ENCODE peak calls at places on chromosomes 6 and 20, in seven cellular contexts. One of them, this sample, is unnamed.

GRCh38 chr6:36998723-36999466 is 6.6 kb upstream of the FGD2 start:
- DNase-seq in trophoblast cell: no peak
- DNase-seq in IMR-90: no peak
- DNase-seq in H9: no peak
- DNase-seq in mesenchymal stem cell: no peak
- DNase-seq in neuronal stem cell: no peak
- DNase-seq in H1: no peak
- DNase-seq in this sample: no peak

GRCh38 chr6:41355952-41356351 is 20.5 kb downstream of the NCR2 start:
- DNase-seq in H1: peak; percentile 14
- DNase-seq in neuronal stem cell: no peak
- DNase-seq in IMR-90: no peak
- DNase-seq in mesenchymal stem cell: no peak
- DNase-seq in H9: no peak
- DNase-seq in trophoblast cell: no peak
- DNase-seq in this sample: no peak

GRCh38 chr6:106122306-106122940 is 36.3 kb downstream of the PRDM1 start:
- DNase-seq in IMR-90: no peak
- DNase-seq in H9: no peak
- DNase-seq in trophoblast cell: peak; percentile 59
- DNase-seq in mesenchymal stem cell: no peak
- DNase-seq in neuronal stem cell: no peak
- DNase-seq in H1: no peak
- DNase-seq in this sample: no peak

GRCh38 chr20:46215913-46216707 is 92.2 kb downstream of the CDH22 start:
- DNase-seq in mesenchymal stem cell: peak; percentile 77
- DNase-seq in IMR-90: peak; percentile 28
- DNase-seq in trophoblast cell: no peak
- DNase-seq in H1: peak; percentile 77
- DNase-seq in neuronal stem cell: peak; percentile 75
- DNase-seq in H9: peak; percentile 91
- DNase-seq in this sample: peak; percentile 99

GRCh38 chr20:62219992-62220665 is at the start of gene HRH3:
- DNase-seq in H9: peak; percentile 82
- DNase-seq in trophoblast cell: no peak
- DNase-seq in mesenchymal stem cell: peak; percentile 25
- DNase-seq in IMR-90: no peak
- DNase-seq in H1: peak; percentile 80
- DNase-seq in neuronal stem cell: peak; percentile 78
- DNase-seq in this sample: peak; percentile 60

GRCh38 chr20:1636621-1637020 is 16.8 kb upstream of the SIRPB1 start:
- DNase-seq in H1: no peak
- DNase-seq in IMR-90: no peak
- DNase-seq in neuronal stem cell: no peak
- DNase-seq in H9: no peak
- DNase-seq in mesenchymal stem cell: no peak
- DNase-seq in trophoblast cell: no peak
- DNase-seq in this sample: peak; percentile 46

GRCh38 chr6:57303931-57304681 is 13.3 kb upstream of the PRIM2 start:
- DNase-seq in IMR-90: no peak
- DNase-seq in trophoblast cell: no peak
- DNase-seq in mesenchymal stem cell: peak; percentile 33
- DNase-seq in neuronal stem cell: no peak
- DNase-seq in H9: no peak
- DNase-seq in H1: no peak
- DNase-seq in this sample: no peak

GRCh38 chr6:1263850-1264377 is 48.0 kb upstream of the FOXQ1 start:
- DNase-seq in H9: no peak
- DNase-seq in H1: no peak
- DNase-seq in neuronal stem cell: no peak
- DNase-seq in trophoblast cell: no peak
- DNase-seq in mesenchymal stem cell: no peak
- DNase-seq in IMR-90: no peak
- DNase-seq in this sample: no peak

GRCh38 chr6:15242937-15243614 is 2.8 kb upstream of the JARID2 start:
- DNase-seq in IMR-90: no peak
- DNase-seq in H9: peak; percentile 58
- DNase-seq in neuronal stem cell: no peak
- DNase-seq in H1: no peak
- DNase-seq in trophoblast cell: peak; percentile 82
- DNase-seq in mesenchymal stem cell: no peak
- DNase-seq in this sample: peak; percentile 77

GRCh38 chr6:2111162-2111677 is 134.2 kb downstream of the GMDS start:
- DNase-seq in H9: no peak
- DNase-seq in mesenchymal stem cell: peak; percentile 6
- DNase-seq in IMR-90: peak; percentile 89
- DNase-seq in neuronal stem cell: no peak
- DNase-seq in H1: no peak
- DNase-seq in trophoblast cell: no peak
- DNase-seq in this sample: no peak

GRCh38 chr20:25529295-25529951 is 55.9 kb downstream of the NINL start:
- DNase-seq in IMR-90: no peak
- DNase-seq in H9: no peak
- DNase-seq in neuronal stem cell: no peak
- DNase-seq in H1: no peak
- DNase-seq in trophoblast cell: no peak
- DNase-seq in mesenchymal stem cell: no peak
- DNase-seq in this sample: no peak

GRCh38 chr20:38599410-38599882 is 2.2 kb upstream of the ARHGAP40 start:
- DNase-seq in IMR-90: no peak
- DNase-seq in trophoblast cell: peak; percentile 42
- DNase-seq in H1: no peak
- DNase-seq in mesenchymal stem cell: no peak
- DNase-seq in neuronal stem cell: no peak
- DNase-seq in H9: no peak
- DNase-seq in this sample: peak; percentile 79

GRCh38 chr20:44074252-44075151 is 112.5 kb downstream of the JPH2 start:
- DNase-seq in mesenchymal stem cell: peak; percentile 63
- DNase-seq in H1: peak; percentile 33
- DNase-seq in IMR-90: peak; percentile 85
- DNase-seq in trophoblast cell: no peak
- DNase-seq in H9: no peak
- DNase-seq in neuronal stem cell: no peak
- DNase-seq in this sample: no peak

GRCh38 chr20:61450549-61450948 is 198.5 kb downstream of the CDH4 start:
- DNase-seq in trophoblast cell: no peak
- DNase-seq in mesenchymal stem cell: no peak
- DNase-seq in IMR-90: no peak
- DNase-seq in H1: no peak
- DNase-seq in neuronal stem cell: no peak
- DNase-seq in H9: no peak
- DNase-seq in this sample: no peak

GRCh38 chr6:126546771-126547170 is 206.9 kb downstream of the CENPW start:
- DNase-seq in trophoblast cell: no peak
- DNase-seq in IMR-90: peak; percentile 0
- DNase-seq in mesenchymal stem cell: no peak
- DNase-seq in H1: no peak
- DNase-seq in H9: no peak
- DNase-seq in neuronal stem cell: no peak
- DNase-seq in this sample: no peak

GRCh38 chr6:34062815-34063214 is 83.1 kb downstream of the GRM4 start:
- DNase-seq in H9: no peak
- DNase-seq in H1: peak; percentile 64
- DNase-seq in trophoblast cell: no peak
- DNase-seq in neuronal stem cell: no peak
- DNase-seq in IMR-90: no peak
- DNase-seq in mesenchymal stem cell: no peak
- DNase-seq in this sample: peak; percentile 22

GRCh38 chr6:136792066-136792944 is at the start of gene MAP3K5:
- DNase-seq in H9: peak; percentile 79
- DNase-seq in mesenchymal stem cell: peak; percentile 85
- DNase-seq in neuronal stem cell: peak; percentile 50
- DNase-seq in IMR-90: peak; percentile 72
- DNase-seq in trophoblast cell: peak; percentile 86
- DNase-seq in H1: peak; percentile 67
- DNase-seq in this sample: peak; percentile 80

GRCh38 chr6:140538926-140539325 is 1164.5 kb upstream of the CITED2 start:
- DNase-seq in IMR-90: peak; percentile 19
- DNase-seq in mesenchymal stem cell: no peak
- DNase-seq in neuronal stem cell: no peak
- DNase-seq in H1: no peak
- DNase-seq in trophoblast cell: peak; percentile 3
- DNase-seq in H9: no peak
- DNase-seq in this sample: peak; percentile 37

GRCh38 chr20:62938105-62938888 is at the start of gene GID8:
- DNase-seq in neuronal stem cell: no peak
- DNase-seq in mesenchymal stem cell: peak; percentile 74
- DNase-seq in IMR-90: peak; percentile 33
- DNase-seq in H9: no peak
- DNase-seq in trophoblast cell: peak; percentile 51
- DNase-seq in H1: no peak
- DNase-seq in this sample: no peak

GRCh38 chr6:73830119-73830518 is 134.1 kb downstream of the CD109 start:
- DNase-seq in trophoblast cell: no peak
- DNase-seq in mesenchymal stem cell: no peak
- DNase-seq in neuronal stem cell: no peak
- DNase-seq in IMR-90: no peak
- DNase-seq in H9: no peak
- DNase-seq in H1: no peak
- DNase-seq in this sample: no peak

GRCh38 chr6:4460595-4461475 is 315.4 kb upstream of the CDYL start:
- DNase-seq in trophoblast cell: no peak
- DNase-seq in H1: no peak
- DNase-seq in IMR-90: peak; percentile 44
- DNase-seq in H9: no peak
- DNase-seq in mesenchymal stem cell: peak; percentile 43
- DNase-seq in neuronal stem cell: peak; percentile 6
- DNase-seq in this sample: no peak

GRCh38 chr6:22149501-22150490 is 147.0 kb downstream of the PRL start:
- DNase-seq in neuronal stem cell: no peak
- DNase-seq in IMR-90: peak; percentile 78
- DNase-seq in H9: no peak
- DNase-seq in trophoblast cell: no peak
- DNase-seq in H1: no peak
- DNase-seq in mesenchymal stem cell: peak; percentile 41
- DNase-seq in this sample: no peak

GRCh38 chr6:41917528-41917927 is 3.4 kb downstream of the MED20 start:
- DNase-seq in IMR-90: peak; percentile 96
- DNase-seq in H1: no peak
- DNase-seq in H9: no peak
- DNase-seq in mesenchymal stem cell: peak; percentile 92
- DNase-seq in neuronal stem cell: no peak
- DNase-seq in trophoblast cell: peak; percentile 19
- DNase-seq in this sample: peak; percentile 85

GRCh38 chr6:81295310-81295709 is 457.2 kb downstream of the TENT5A start:
- DNase-seq in trophoblast cell: no peak
- DNase-seq in mesenchymal stem cell: no peak
- DNase-seq in neuronal stem cell: no peak
- DNase-seq in H1: no peak
- DNase-seq in IMR-90: no peak
- DNase-seq in H9: no peak
- DNase-seq in this sample: no peak

GRCh38 chr6:152301806-152302568 is 335.2 kb downstream of the SYNE1 start:
- DNase-seq in neuronal stem cell: peak; percentile 76
- DNase-seq in IMR-90: peak; percentile 90
- DNase-seq in trophoblast cell: peak; percentile 87
- DNase-seq in H9: peak; percentile 92
- DNase-seq in mesenchymal stem cell: peak; percentile 94
- DNase-seq in H1: peak; percentile 88
- DNase-seq in this sample: peak; percentile 95

GRCh38 chr6:42923656-42924055 is 5.6 kb upstream of the CNPY3 start:
- DNase-seq in trophoblast cell: no peak
- DNase-seq in IMR-90: no peak
- DNase-seq in mesenchymal stem cell: peak; percentile 25
- DNase-seq in H9: no peak
- DNase-seq in H1: no peak
- DNase-seq in neuronal stem cell: no peak
- DNase-seq in this sample: no peak

GRCh38 chr20:697826-698225 is 22.2 kb upstream of the SCRT2 start:
- DNase-seq in H9: no peak
- DNase-seq in neuronal stem cell: no peak
- DNase-seq in H1: no peak
- DNase-seq in mesenchymal stem cell: no peak
- DNase-seq in trophoblast cell: no peak
- DNase-seq in IMR-90: no peak
- DNase-seq in this sample: no peak

GRCh38 chr6:36323062-36323461 is 13.6 kb downstream of the BNIP5 start:
- DNase-seq in mesenchymal stem cell: peak; percentile 26
- DNase-seq in IMR-90: no peak
- DNase-seq in neuronal stem cell: peak; percentile 33
- DNase-seq in H9: no peak
- DNase-seq in trophoblast cell: no peak
- DNase-seq in H1: no peak
- DNase-seq in this sample: peak; percentile 53

GRCh38 chr6:140766999-140767398 is 1365.7 kb upstream of the GJE1 start:
- DNase-seq in IMR-90: no peak
- DNase-seq in H9: no peak
- DNase-seq in mesenchymal stem cell: no peak
- DNase-seq in H1: no peak
- DNase-seq in trophoblast cell: no peak
- DNase-seq in neuronal stem cell: no peak
- DNase-seq in this sample: no peak

GRCh38 chr6:30861257-30862048 is 22.9 kb upstream of the DDR1 start:
- DNase-seq in neuronal stem cell: no peak
- DNase-seq in H1: no peak
- DNase-seq in trophoblast cell: no peak
- DNase-seq in mesenchymal stem cell: no peak
- DNase-seq in IMR-90: no peak
- DNase-seq in H9: no peak
- DNase-seq in this sample: no peak
- H2BK120ac ChIP-seq in neuronal stem cell: no peak overlapping the region
- H2BK120ac ChIP-seq in H1: no peak overlapping the region
- H2BK120ac ChIP-seq in trophoblast cell: no peak overlapping the region
- H2BK120ac ChIP-seq in mesenchymal stem cell: no peak overlapping the region
- H2BK120ac ChIP-seq in IMR-90: no peak overlapping the region
- H2BK120ac ChIP-seq in H9: no peak overlapping the region
- H2BK120ac ChIP-seq in this sample: no peak overlapping the region

GRCh38 chr6:56297022-56297995 is 49.9 kb upstream of the COL21A1 start:
- DNase-seq in IMR-90: no peak
- DNase-seq in H9: no peak
- DNase-seq in neuronal stem cell: no peak
- DNase-seq in trophoblast cell: no peak
- DNase-seq in H1: no peak
- DNase-seq in mesenchymal stem cell: no peak
- DNase-seq in this sample: no peak
- H2BK120ac ChIP-seq in IMR-90: no peak overlapping the region
- H2BK120ac ChIP-seq in H9: no peak overlapping the region
- H2BK120ac ChIP-seq in neuronal stem cell: no peak overlapping the region
- H2BK120ac ChIP-seq in trophoblast cell: no peak overlapping the region
- H2BK120ac ChIP-seq in H1: no peak overlapping the region
- H2BK120ac ChIP-seq in mesenchymal stem cell: no peak overlapping the region
- H2BK120ac ChIP-seq in this sample: no peak overlapping the region

DNA sequence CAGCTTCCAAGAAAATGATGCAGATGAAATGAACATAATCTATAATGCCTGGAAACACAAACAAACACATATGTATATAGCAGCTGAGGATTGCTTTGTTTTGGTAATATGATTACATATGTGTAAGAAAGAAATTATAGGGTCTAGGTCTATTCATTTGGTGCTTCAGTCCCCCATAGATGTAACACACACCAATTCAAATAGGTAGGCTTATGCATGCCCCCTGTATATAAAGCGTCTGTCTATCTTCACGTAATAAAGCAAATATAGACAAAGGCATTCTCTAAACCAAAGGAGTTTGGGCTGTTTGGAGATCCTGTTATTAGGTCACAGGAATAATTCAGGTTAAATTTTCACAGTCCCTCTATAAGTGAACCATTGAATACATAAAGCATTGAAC is 270.4 kb upstream of the SGK1 start:
- DNase-seq in mesenchymal stem cell: no peak
- DNase-seq in H9: no peak
- DNase-seq in IMR-90: no peak
- DNase-seq in H1: no peak
- DNase-seq in trophoblast cell: no peak
- DNase-seq in neuronal stem cell: no peak
- DNase-seq in this sample: no peak
- H2BK120ac ChIP-seq in mesenchymal stem cell: no peak overlapping the region
- H2BK120ac ChIP-seq in H9: no peak overlapping the region
- H2BK120ac ChIP-seq in IMR-90: peak overlapping the region; percentile 59
- H2BK120ac ChIP-seq in H1: no peak overlapping the region
- H2BK120ac ChIP-seq in trophoblast cell: no peak overlapping the region
- H2BK120ac ChIP-seq in neuronal stem cell: no peak overlapping the region
- H2BK120ac ChIP-seq in this sample: no peak overlapping the region

GRCh38 chr6:65112435-65112834 is 594.6 kb downstream of the EYS start:
- DNase-seq in trophoblast cell: no peak
- DNase-seq in mesenchymal stem cell: no peak
- DNase-seq in IMR-90: no peak
- DNase-seq in H1: no peak
- DNase-seq in H9: no peak
- DNase-seq in neuronal stem cell: no peak
- DNase-seq in this sample: no peak
- H2BK120ac ChIP-seq in trophoblast cell: no peak overlapping the region
- H2BK120ac ChIP-seq in mesenchymal stem cell: no peak overlapping the region
- H2BK120ac ChIP-seq in IMR-90: no peak overlapping the region
- H2BK120ac ChIP-seq in H1: no peak overlapping the region
- H2BK120ac ChIP-seq in H9: no peak overlapping the region
- H2BK120ac ChIP-seq in neuronal stem cell: no peak overlapping the region
- H2BK120ac ChIP-seq in this sample: no peak overlapping the region